ENCODE peak calls at places on chromosomes 5 and 9, in five cellular contexts. T, L, Q, U and C are unnamed samples.

GRCh38 chr5:178113141-178113787 is at the start of gene N4BP3:
- DNase-seq in Q (peak), L (peak), U (peak), T (peak), C (no peak)

GRCh38 chr5:14204785-14205321 is 61.7 kb downstream of the TRIO start:
- DNase-seq in L (peak), Q (peak), U (peak), T (peak), C (no peak)

GRCh38 chr9:100670719-100671118 is 92.8 kb downstream of the CAVIN4 start:
- DNase-seq in L (no peak), U (no peak), T (no peak), Q (no peak), C (no peak)

GRCh38 chr9:72895122-72895521 is 57.7 kb downstream of the ALDH1A1 start:
- DNase-seq in U (no peak), Q (no peak), L (no peak), T (no peak), C (no peak)

GRCh38 chr5:135491552-135492318 is 39.6 kb upstream of the TIFAB start:
- DNase-seq in T (no peak), U (no peak), Q (no peak), L (no peak), C (no peak)

GRCh38 chr5:108387756-108388155 is 5.9 kb upstream of the FBXL17 start:
- DNase-seq in Q (no peak), U (no peak), T (no peak), L (no peak), C (no peak)

GRCh38 chr5:14414007-14414406 is 167.6 kb upstream of the OTULINL start:
- DNase-seq in U (no peak), Q (peak), L (no peak), T (no peak), C (no peak)

GRCh38 chr5:14179446-14179845 is 36.3 kb downstream of the TRIO start:
- DNase-seq in L (no peak), U (no peak), Q (no peak), T (no peak), C (no peak)

GRCh38 chr9:86126998-86127972 is 27.9 kb upstream of the GOLM1 start:
- DNase-seq in Q (peak), L (peak), T (peak), U (peak), C (peak)

GRCh38 chr5:38650540-38651275 is 94.3 kb upstream of the LIFR start:
- DNase-seq in L (no peak), U (peak), Q (no peak), T (peak), C (no peak)

GRCh38 chr5:10601246-10602030 is 37.6 kb downstream of the ANKRD33B start:
- DNase-seq in L (peak), Q (peak), T (peak), U (peak), C (peak)

GRCh38 chr9:134996591-134997530 is 79.1 kb upstream of the FCN1 start:
- DNase-seq in T (no peak), U (no peak), Q (no peak), L (no peak), C (no peak)

GRCh38 chr5:152632380-152632779 is 227.3 kb upstream of the NMUR2 start:
- DNase-seq in L (no peak), T (no peak), Q (no peak), U (no peak), C (no peak)

GRCh38 chr5:55231476-55232193 is 1.8 kb downstream of the CCNO start:
- DNase-seq in L (no peak), T (peak), Q (peak), U (no peak), C (no peak)

GRCh38 chr9:89896806-89897340 is 292.1 kb downstream of the GADD45G start:
- DNase-seq in U (no peak), T (no peak), L (no peak), Q (no peak), C (no peak)

GRCh38 chr5:141330299-141331080 is at the start of gene PCDHGA1:
- DNase-seq in U (peak), Q (peak), L (no peak), T (peak), C (no peak)

GRCh38 chr5:136200130-136200529 is 7.2 kb upstream of the SMIM32 start:
- DNase-seq in T (no peak), U (no peak), Q (no peak), L (peak), C (no peak)

GRCh38 chr9:38662763-38663593 is 42.6 kb upstream of the ANKRD18A start:
- DNase-seq in L (no peak), Q (no peak), U (peak), T (peak), C (peak)

GRCh38 chr5:159448-160172 is 31.7 kb upstream of the LRRC14B start:
- DNase-seq in Q (no peak), T (peak), L (peak), U (peak), C (no peak)

GRCh38 chr5:90548069-90548593 is 10.5 kb upstream of the ADGRV1 start:
- DNase-seq in Q (peak), U (no peak), L (no peak), T (no peak), C (no peak)

GRCh38 chr9:5442400-5443011 is 4.8 kb upstream of the PLGRKT start:
- DNase-seq in U (peak), Q (peak), T (peak), L (no peak), C (peak)

GRCh38 chr9:84315278-84315877 is 25.2 kb downstream of the SLC28A3 start:
- DNase-seq in U (peak), Q (peak), T (peak), L (peak), C (peak)